ENCODE peak calls at places on chromosomes 13 and 19, in eight cellular contexts. N is activated naive CD4-positive, alpha-beta T cell; V is NCI-H1092 treated with DMSO at 0.1 percent for 48 hours; T is stimulated activated CD8-positive, alpha-beta memory T cell treated with anti-CD3 and anti-CD28 coated beads, Interleukin-12 subunit alpha, Interleukin-12 subunit beta, amount 100 ng/mL, for 4 hours; X is activated effector memory CD4-positive, alpha-beta T cell treated with Interleukin-2 at 50 U/mL for 16 hours; U is lung; Q is germinal center; S is NCI-H1417. E is an unnamed sample.

GRCh38 chr19:8000298-8001038 is 5.0 kb downstream of the ELAVL1 start:
- DNase-seq in X (no peak), U (no peak), V (no peak), T (no peak), N (no peak), S (peak), Q (no peak), E (no peak)

GRCh38 chr19:33385956-33386355 is 12.4 kb downstream of the CEBPG start:
- DNase-seq in V (peak), U (no peak), N (no peak), T (no peak), Q (no peak), S (no peak), X (no peak), E (no peak)

GRCh38 chr13:46698910-46699460 is 98.0 kb downstream of the ESD start:
- DNase-seq in T (no peak), X (no peak), V (no peak), U (no peak), N (no peak), Q (no peak), S (no peak), E (no peak)

GRCh38 chr19:10270616-10271394 is at the start of gene ICAM1:
- DNase-seq in N (peak), S (no peak), Q (peak), T (peak), U (peak), V (no peak), X (peak), E (peak)

GRCh38 chr19:5667751-5668271 is 12.5 kb downstream of the MICOS13 start:
- DNase-seq in Q (no peak), V (no peak), N (no peak), U (no peak), X (no peak), S (no peak), T (no peak), E (no peak)

GRCh38 chr13:51158365-51158764 is 47.3 kb upstream of the C13orf42 start:
- DNase-seq in S (no peak), U (no peak), Q (no peak), N (no peak), X (no peak), V (no peak), T (no peak), E (no peak)

GRCh38 chr13:44932850-44933251 is 56.4 kb downstream of the NUFIP1 start:
- DNase-seq in N (no peak), V (no peak), X (no peak), U (no peak), S (no peak), T (no peak), Q (no peak), E (no peak)

GRCh38 chr19:40217027-40217810 is 965 bp downstream of the TTC9B start:
- DNase-seq in S (peak), U (peak), T (no peak), X (no peak), Q (peak), V (no peak), N (no peak), E (no peak)

GRCh38 chr19:39224910-39225309 is 19.9 kb downstream of the IFNL3 start:
- DNase-seq in U (no peak), N (no peak), S (no peak), Q (no peak), X (no peak), V (no peak), T (no peak), E (no peak)

GRCh38 chr13:44272692-44273091 is 100.9 kb upstream of the SERP2 start:
- DNase-seq in S (no peak), T (no peak), Q (no peak), V (no peak), X (no peak), N (no peak), U (no peak), E (no peak)

GRCh38 chr13:97262058-97262457 is 39.9 kb downstream of the MBNL2 start:
- DNase-seq in S (no peak), U (no peak), Q (no peak), V (no peak), T (no peak), X (no peak), N (no peak), E (no peak)

GRCh38 chr19:10334340-10335148 is 1.2 kb upstream of the RAVER1 start:
- DNase-seq in U (peak), Q (peak), S (peak), V (no peak), T (no peak), X (no peak), N (no peak), E (no peak)

GRCh38 chr13:77533875-77534788 is 1.4 kb upstream of the SCEL start:
- DNase-seq in Q (no peak), X (no peak), T (no peak), U (peak), N (no peak), V (no peak), S (no peak), E (no peak)

E was measured in stimulated activated naive B cell treated with anti-CD40 and anti-IgM and Interleukin-4, amounts not matched to agents 10 μg/mL and 1 μg/mL and 100 μg/mL, for 72 hours.